ENCODE peak calls at places on chromosomes 2 and 18, in four cellular contexts. K is PC-3, L is psoas muscle, V is HepG2. X is an unnamed sample.

GRCh38 chr2:199471443-199472057 is 13.8 kb upstream of the SATB2 start:
- DNase-seq in K (peak; percentile 53), L (peak; percentile 67), V (peak; percentile 53), X (peak; percentile 55)

GRCh38 chr2:209943776-209944175 is 58.7 kb upstream of the RPE start:
- DNase-seq in K (no peak), L (no peak), V (no peak), X (no peak)

GRCh38 chr2:130729311-130730299 is 735 bp downstream of the GPR148 start:
- DNase-seq in K (no peak), L (no peak), V (no peak), X (no peak)

GRCh38 chr18:55014095-55014494 is 54.8 kb upstream of the CCDC68 start:
- DNase-seq in K (no peak), L (no peak), V (no peak), X (no peak)

GRCh38 chr2:201465524-201465971 is 14.0 kb downstream of the STRADB start:
- DNase-seq in K (no peak), L (no peak), V (no peak), X (peak; percentile 43)

GRCh38 chr2:80517301-80517700 is 212.7 kb upstream of the LRRTM1 start:
- DNase-seq in K (no peak), L (no peak), V (no peak), X (no peak)

GRCh38 chr2:111252436-111252835 is 131.7 kb downstream of the BCL2L11 start:
- DNase-seq in K (no peak), L (no peak), V (no peak), X (no peak)

GRCh38 chr2:27831279-27832050 is 58.7 kb downstream of the RBKS start:
- DNase-seq in K (no peak), L (no peak), V (no peak), X (no peak)

GRCh38 chr18:56565596-56566355 is 72.6 kb downstream of the TXNL1 start:
- DNase-seq in K (peak; percentile 67), L (no peak), V (peak; percentile 47), X (no peak)

GRCh38 chr2:69584127-69584889 is 59.2 kb downstream of the AAK1 start:
- DNase-seq in K (no peak), L (no peak), V (peak; percentile 17), X (no peak)

GRCh38 chr2:43220229-43220981 is 6.0 kb downstream of the ZFP36L2 start:
- DNase-seq in K (peak; percentile 22), L (no peak), V (no peak), X (peak; percentile 67)

GRCh38 chr18:63320690-63321265 is 1.2 kb upstream of the BCL2 start:
- DNase-seq in K (peak; percentile 40), L (peak; percentile 36), V (peak; percentile 15), X (peak; percentile 48)

DNA sequence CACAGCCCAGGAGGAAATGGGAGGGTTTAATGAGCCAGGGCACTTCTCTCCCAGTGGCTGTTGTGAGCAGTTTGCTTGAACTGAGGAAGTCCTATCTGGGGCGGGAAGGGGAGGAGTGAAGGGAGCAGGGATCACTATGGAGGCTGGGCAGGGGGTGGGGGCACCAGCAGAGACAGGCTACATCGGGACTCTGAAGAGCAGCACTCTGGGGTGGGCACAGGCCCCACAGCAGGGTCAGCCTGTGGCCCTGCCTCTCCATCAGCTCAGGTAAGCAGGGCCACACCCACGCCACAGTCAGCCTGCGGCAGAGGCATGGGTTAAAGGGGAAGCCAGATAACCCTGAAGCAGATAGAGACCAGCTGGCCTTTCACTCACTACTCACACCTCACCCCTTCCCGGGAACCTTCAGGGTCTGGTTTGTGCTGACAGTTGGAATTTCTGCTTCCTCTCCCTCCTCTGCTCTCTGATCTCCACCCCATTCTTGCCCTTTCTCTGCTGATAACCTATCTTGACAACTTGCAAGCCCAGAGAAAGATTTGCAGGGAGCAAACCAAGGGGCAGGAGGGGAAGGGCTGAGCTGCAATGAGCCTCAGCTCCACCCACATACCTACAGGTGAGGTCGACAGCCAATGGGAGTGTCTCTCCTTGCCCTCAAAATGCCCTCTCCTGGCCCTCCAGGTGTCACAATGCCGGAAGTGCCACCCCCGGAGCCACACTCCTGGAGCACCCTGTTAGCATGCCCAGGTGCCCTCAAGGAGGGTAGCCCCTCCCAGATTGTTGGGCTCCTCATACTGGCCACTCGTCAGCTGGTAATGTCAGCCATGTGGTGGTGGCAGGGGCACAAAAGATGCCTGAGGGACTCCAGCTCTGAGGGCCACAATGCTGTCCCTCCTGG is 3.7 kb downstream of the SIGLEC15 start:
- DNase-seq in K (no peak), L (no peak), V (no peak), X (peak; percentile 99)
- H3K4me3 ChIP-seq in K (no peak overlapping the region), L (no peak overlapping the region), V (no peak overlapping the region), X (no peak overlapping the region)

GRCh38 chr2:46367286-46367685 is 70.1 kb downstream of the EPAS1 start:
- DNase-seq in K (no peak), L (no peak), V (no peak), X (no peak)
- H3K4me3 ChIP-seq in K (no peak overlapping the region), L (no peak overlapping the region), V (no peak overlapping the region), X (no peak overlapping the region)

DNA sequence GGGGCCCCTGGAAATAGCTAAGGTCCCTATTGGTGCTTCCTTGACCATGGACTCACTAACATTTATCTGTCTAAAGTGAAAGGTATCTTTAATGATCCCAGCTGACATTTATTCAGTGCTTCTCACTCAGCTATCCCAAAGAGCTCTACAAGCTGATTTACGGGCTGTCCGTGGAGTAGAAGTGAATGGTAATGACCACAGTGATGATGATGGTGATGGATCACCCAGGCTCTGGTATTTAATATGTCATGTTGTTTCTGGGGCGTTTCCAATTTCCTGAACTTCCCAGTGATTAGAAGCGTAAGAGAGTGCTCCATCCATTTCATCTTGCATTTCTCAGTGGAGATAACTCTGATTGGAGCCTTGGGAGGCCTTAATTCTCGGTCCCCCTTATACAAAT is 304.3 kb downstream of the HRH4 start:
- DNase-seq in K (no peak), L (no peak), V (no peak), X (no peak)
- H3K4me3 ChIP-seq in K (no peak overlapping the region), L (no peak overlapping the region), V (no peak overlapping the region), X (no peak overlapping the region)

GRCh38 chr2:157874278-157874825 is 1.8 kb downstream of the ACVR1 start:
- DNase-seq in K (no peak), L (peak; percentile 21), V (no peak), X (no peak)
- H3K4me3 ChIP-seq in K (peak overlapping the region; percentile 87), L (peak overlapping the region; percentile 88), V (no peak overlapping the region), X (no peak overlapping the region)

DNA sequence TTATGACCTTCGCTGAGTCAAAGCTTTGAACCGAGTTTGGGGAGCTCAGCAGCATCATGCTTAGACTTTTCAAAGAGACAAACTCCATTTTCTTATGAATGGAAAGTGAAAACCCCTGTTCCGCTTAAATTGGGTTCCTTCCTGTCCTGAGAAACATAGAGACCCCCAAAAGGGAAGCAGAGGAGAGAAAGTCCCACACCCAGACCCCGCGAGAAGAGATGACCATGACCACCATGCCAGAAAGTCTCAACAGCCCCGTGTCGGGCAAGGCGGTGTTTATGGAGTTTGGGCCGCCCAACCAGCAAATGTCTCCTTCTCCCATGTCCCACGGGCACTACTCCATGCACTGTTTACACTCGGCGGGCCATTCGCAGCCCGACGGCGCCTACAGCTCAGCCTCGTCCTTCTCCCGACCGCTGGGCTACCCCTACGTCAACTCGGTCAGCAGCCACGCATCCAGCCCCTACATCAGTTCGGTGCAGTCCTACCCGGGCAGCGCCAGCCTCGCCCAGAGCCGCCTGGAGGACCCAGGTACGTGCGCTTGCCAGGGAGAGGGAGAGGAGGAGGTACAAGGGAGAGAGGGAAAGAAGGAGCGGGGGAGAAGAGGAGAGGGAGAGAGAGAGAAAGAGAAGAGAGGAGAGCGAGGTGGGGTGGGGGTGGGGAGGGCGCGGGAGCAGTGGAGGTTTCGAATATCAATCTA is at the start of gene DLX1:
- DNase-seq in K (no peak), L (no peak), V (no peak), X (no peak)
- H3K4me3 ChIP-seq in K (peak within 1 kb of the TSS; percentile 94), L (peak within 1 kb of the TSS; percentile 66), V (peak within 1 kb of the TSS; percentile 82), X (no peak within 1 kb of the TSS)

GRCh38 chr2:241618296-241618805 is 18.6 kb downstream of the THAP4 start:
- DNase-seq in K (no peak), L (no peak), V (no peak), X (no peak)
- H3K4me3 ChIP-seq in K (no peak overlapping the region), L (peak overlapping the region; percentile 60), V (no peak overlapping the region), X (no peak overlapping the region)

GRCh38 chr2:167293172-167293781 is 405.0 kb downstream of the XIRP2 start:
- DNase-seq in K (peak; percentile 6), L (peak; percentile 18), V (no peak), X (no peak)
- H3K4me3 ChIP-seq in K (peak overlapping the region; percentile 83), L (peak overlapping the region; percentile 79), V (peak overlapping the region; percentile 75), X (peak overlapping the region; percentile 58)

GRCh38 chr2:134281815-134282419 is 28.0 kb downstream of the MGAT5 start:
- DNase-seq in K (no peak), L (no peak), V (no peak), X (no peak)
- H3K4me3 ChIP-seq in K (no peak overlapping the region), L (no peak overlapping the region), V (no peak overlapping the region), X (no peak overlapping the region)

X was measured in small intestine.